ENCODE peak calls at places on chromosomes 4 and X, in five cellular contexts. E, D, I, L and A are unnamed samples.
A peak's percentile ranks its signal among the peaks of the same experiment; 100 is the strongest.

GRCh38 chrX:136166221-136166855 is 19.0 kb downstream of the FHL1 start:
- DNase-seq in E (no peak), D (no peak), I (no peak), L (peak; percentile 55), A (no peak)

GRCh38 chrX:30283456-30284200 is 25.6 kb downstream of the NR0B1 start:
- DNase-seq in L (peak; percentile 93), I (peak; percentile 61), D (no peak), E (peak; percentile 76), A (no peak)

GRCh38 chr4:136680271-136680670 is 852.0 kb downstream of the PCDH18 start:
- DNase-seq in E (no peak), L (peak; percentile 9), D (no peak), I (no peak), A (no peak)

GRCh38 chr4:103996637-103997036 is 276.9 kb upstream of the TACR3 start:
- DNase-seq in E (peak; percentile 18), D (peak; percentile 29), I (no peak), L (no peak), A (no peak)

GRCh38 chrX:69535661-69536060 is 31.5 kb downstream of the NALF2 start:
- DNase-seq in E (no peak), I (no peak), D (no peak), L (no peak), A (no peak)

GRCh38 chr4:53914313-53915016 is 149.9 kb downstream of the CHIC2 start:
- DNase-seq in E (peak; percentile 21), L (peak; percentile 96), D (no peak), I (no peak), A (no peak)

GRCh38 chrX:25005382-25006185 is 10.2 kb downstream of the ARX start:
- DNase-seq in E (no peak), I (no peak), L (no peak), D (no peak), A (no peak)

GRCh38 chr4:52091811-52092210 is 40.7 kb downstream of the SPATA18 start:
- DNase-seq in D (no peak), E (no peak), I (no peak), L (peak; percentile 62), A (no peak)

GRCh38 chr4:25182941-25183340 is 22.7 kb upstream of the SEPSECS start:
- DNase-seq in D (no peak), E (no peak), L (no peak), I (no peak), A (no peak)

DNA sequence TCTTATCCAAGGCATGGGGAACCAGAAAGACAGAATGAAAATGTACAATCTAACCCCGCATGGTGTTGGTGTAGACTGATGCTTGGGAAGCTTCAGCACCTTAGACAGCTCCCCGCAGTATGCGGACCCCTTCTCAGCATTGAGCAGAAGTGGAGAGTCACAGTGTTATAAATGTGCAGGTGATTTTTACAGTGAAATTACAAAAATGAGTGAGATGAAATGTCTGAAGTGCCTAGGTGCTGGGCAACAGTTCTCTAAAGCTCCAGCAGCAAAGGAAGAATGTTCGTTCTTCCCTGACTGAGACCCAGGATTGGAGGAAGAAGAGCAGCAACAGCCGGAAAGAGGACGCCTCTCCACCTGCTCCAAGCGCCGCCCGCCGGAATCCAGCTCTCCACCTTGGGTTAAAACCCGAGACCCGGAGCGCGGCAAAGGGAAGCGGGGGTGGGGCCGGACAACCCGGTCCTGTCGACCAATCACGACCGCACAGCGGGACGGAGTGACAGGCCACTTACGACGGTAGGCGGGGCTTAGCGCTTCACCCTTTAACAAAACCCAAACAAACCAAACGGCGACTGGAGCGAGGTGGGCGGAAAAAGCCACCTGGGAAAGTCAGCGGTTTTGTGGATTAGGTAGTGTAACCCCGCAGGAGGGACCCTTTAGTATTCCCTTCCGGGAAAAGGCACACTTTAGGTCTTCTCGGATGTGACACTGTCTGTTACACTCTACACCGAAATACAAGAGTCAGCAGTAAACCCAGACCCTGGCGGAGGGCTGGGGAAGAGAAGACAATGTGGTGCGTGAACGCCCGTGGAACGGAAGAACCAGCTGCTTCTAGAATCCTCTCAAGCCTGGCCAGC is at the start of gene GLRA3:
- DNase-seq in D (peak; percentile 93), I (peak; percentile 84), L (no peak), E (peak; percentile 67), A (no peak)
- TF ChIP-seq RAD21 in D (no peak), I (no peak), L (no peak), E (no peak), A (no peak)

GRCh38 chr4:8647626-8648025 is 55.1 kb downstream of the CPZ start:
- DNase-seq in I (no peak), E (no peak), L (no peak), D (no peak), A (no peak)
- TF ChIP-seq RAD21 in I (no peak), E (no peak), L (no peak), D (no peak), A (no peak)

GRCh38 chrX:140508958-140509357 is 4.1 kb upstream of the SOX3 start:
- DNase-seq in D (no peak), I (no peak), E (no peak), L (no peak), A (no peak)

GRCh38 chrX:140505421-140506337 is 810 bp upstream of the SOX3 start:
- DNase-seq in E (no peak), L (no peak), I (no peak), D (no peak), A (no peak)

GRCh38 chrX:140509468-140510305 is 4.8 kb upstream of the SOX3 start:
- DNase-seq in D (no peak), E (no peak), I (no peak), L (no peak), A (no peak)

GRCh38 chrX:140507982-140508305 is 3.1 kb upstream of the SOX3 start:
- DNase-seq in I (no peak), E (no peak), L (no peak), D (no peak), A (no peak)

GRCh38 chrX:140507223-140507981 is 2.5 kb upstream of the SOX3 start:
- DNase-seq in I (no peak), D (no peak), E (no peak), L (no peak), A (no peak)
- TF ChIP-seq RAD21 in I (no peak), D (no peak), E (no peak), L (no peak), A (no peak)

DNA sequence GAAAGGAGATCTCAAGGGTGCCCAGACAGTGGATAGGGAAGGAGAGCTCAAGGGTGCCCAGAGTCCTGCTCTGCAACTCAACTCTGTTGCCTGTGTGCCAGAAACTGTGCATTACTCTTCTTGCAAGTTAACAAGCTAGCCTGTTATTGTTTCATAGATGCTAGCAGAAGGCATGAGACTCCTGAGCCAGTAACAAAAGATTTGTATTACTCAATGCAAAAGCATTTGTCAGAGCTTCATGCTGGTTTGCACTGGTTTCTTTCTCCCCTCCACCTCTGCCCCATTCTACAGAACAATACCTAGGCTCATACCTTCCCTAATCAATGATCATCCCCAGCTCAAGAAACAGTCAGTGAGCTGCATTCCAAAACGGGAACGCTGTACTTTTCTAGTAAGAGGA is 124.5 kb upstream of the NEIL3 start:
- DNase-seq in D (no peak), L (peak; percentile 41), E (no peak), I (no peak), A (no peak)
- TF ChIP-seq RAD21 in D (no peak), L (no peak), E (no peak), I (no peak), A (no peak)

DNA sequence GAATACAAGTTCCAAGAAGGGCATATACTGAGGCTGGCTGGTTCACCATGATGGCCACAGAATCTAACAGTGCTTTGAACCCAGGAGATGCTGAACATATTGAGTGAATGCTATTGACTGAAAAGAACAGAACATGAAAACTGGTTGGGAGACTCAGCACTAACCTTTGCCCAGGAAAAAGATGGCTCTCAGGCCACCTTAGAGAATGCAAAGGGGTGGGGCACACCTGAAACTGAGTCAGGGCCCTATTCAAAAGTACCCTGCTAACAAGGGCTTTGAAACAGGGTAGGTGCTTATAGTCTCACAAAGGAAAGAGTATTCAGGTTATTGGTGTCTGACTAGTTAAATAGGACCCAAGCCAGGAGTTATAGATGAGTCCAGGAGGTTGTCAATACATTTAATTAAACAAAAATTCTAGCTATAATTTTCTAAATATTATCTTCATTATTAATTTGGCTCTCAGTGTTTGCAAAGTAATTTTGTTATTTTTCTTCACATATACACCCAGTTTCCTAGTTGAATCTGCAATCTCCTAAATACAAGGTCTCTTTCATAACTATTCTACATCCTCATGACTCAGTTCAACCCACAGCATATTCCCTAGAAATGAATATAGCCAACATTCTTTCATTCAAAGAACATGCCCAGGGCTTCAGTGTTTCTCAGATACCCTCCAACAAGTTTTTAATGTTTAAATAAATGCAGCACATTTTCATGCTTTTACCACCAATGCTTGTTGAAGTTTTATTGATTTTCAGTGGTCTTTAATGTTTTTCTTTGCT is 144.2 kb upstream of the RAPGEF2 start:
- DNase-seq in I (no peak), E (no peak), L (peak; percentile 33), D (no peak), A (no peak)
- TF ChIP-seq RAD21 in I (no peak), E (no peak), L (no peak), D (no peak), A (no peak)

GRCh38 chr4:91754716-91755115 is 549.0 kb upstream of the GRID2 start:
- DNase-seq in D (no peak), I (no peak), L (no peak), E (no peak), A (no peak)
- TF ChIP-seq RAD21 in D (no peak), I (no peak), L (no peak), E (no peak), A (no peak)